ENCODE peak calls at places on chromosomes 4 and X, in four cellular contexts. One of them, this sample, is unnamed. For H3K36me3 and H3K9me1, the result is how much of the 10 kb centered on the place peaks cover.

GRCh38 chr4:46389301-46389761 is 597 bp downstream of the GABRA2 start:
- DNase-seq in IMR-90: no peak
- DNase-seq in K562: no peak
- DNase-seq in keratinocyte: no peak
- DNase-seq in this sample: no peak

GRCh38 chr4:93771640-93772411 is 56.7 kb upstream of the ATOH1 start:
- DNase-seq in IMR-90: no peak
- DNase-seq in K562: no peak
- DNase-seq in keratinocyte: no peak
- DNase-seq in this sample: no peak

GRCh38 chr4:37243722-37244582 is 591 bp upstream of the NWD2 start:
- DNase-seq in IMR-90: no peak
- DNase-seq in K562: no peak
- DNase-seq in keratinocyte: no peak
- DNase-seq in this sample: no peak

GRCh38 chr4:152540293-152540674 is 4.4 kb upstream of the FBXW7 start:
- DNase-seq in IMR-90: no peak
- DNase-seq in K562: peak
- DNase-seq in keratinocyte: no peak
- DNase-seq in this sample: no peak

GRCh38 chr4:151530230-151530629 is 121.3 kb downstream of the FHIP1A start:
- DNase-seq in IMR-90: no peak
- DNase-seq in K562: no peak
- DNase-seq in keratinocyte: no peak
- DNase-seq in this sample: no peak

GRCh38 chrX:9352683-9353430 is 112.0 kb upstream of the TBL1X start:
- DNase-seq in IMR-90: peak
- DNase-seq in K562: peak
- DNase-seq in keratinocyte: no peak
- DNase-seq in this sample: no peak

GRCh38 chr4:2941138-2942036 is 21.8 kb downstream of the NOP14 start:
- DNase-seq in IMR-90: no peak
- DNase-seq in K562: no peak
- DNase-seq in keratinocyte: no peak
- DNase-seq in this sample: no peak

GRCh38 chr4:5374577-5374976 is 323.3 kb downstream of the STK32B start:
- DNase-seq in IMR-90: peak
- DNase-seq in K562: no peak
- DNase-seq in keratinocyte: no peak
- DNase-seq in this sample: no peak

GRCh38 chr4:168528131-168528949 is 31.5 kb downstream of the PALLD start:
- DNase-seq in IMR-90: peak
- DNase-seq in K562: no peak
- DNase-seq in keratinocyte: no peak
- DNase-seq in this sample: no peak

GRCh38 chrX:86148024-86148511 is at the start of gene DACH2:
- DNase-seq in IMR-90: peak
- DNase-seq in K562: peak
- DNase-seq in keratinocyte: peak
- DNase-seq in this sample: peak

GRCh38 chrX:145002776-145003175 is 244.5 kb upstream of the SPANXN1 start:
- DNase-seq in IMR-90: no peak
- DNase-seq in K562: no peak
- DNase-seq in keratinocyte: no peak
- DNase-seq in this sample: no peak

GRCh38 chrX:49082472-49082871 is 2.8 kb upstream of the WDR45 start:
- DNase-seq in IMR-90: no peak
- DNase-seq in K562: no peak
- DNase-seq in keratinocyte: no peak
- DNase-seq in this sample: no peak

GRCh38 chrX:136209016-136209738 is 42.0 kb downstream of the MAP7D3 start:
- DNase-seq in IMR-90: peak
- DNase-seq in K562: peak
- DNase-seq in keratinocyte: no peak
- DNase-seq in this sample: peak

GRCh38 chr4:114729339-114729738 is 130.7 kb downstream of the UGT8 start:
- DNase-seq in IMR-90: no peak
- DNase-seq in K562: no peak
- DNase-seq in keratinocyte: no peak
- DNase-seq in this sample: no peak

GRCh38 chrX:18607966-18608365 is 63.9 kb downstream of the RS1 start:
- DNase-seq in IMR-90: peak
- DNase-seq in K562: no peak
- DNase-seq in keratinocyte: no peak
- DNase-seq in this sample: no peak

GRCh38 chrX:57204306-57204705 is 67.1 kb upstream of the SPIN2A start:
- DNase-seq in IMR-90: no peak
- DNase-seq in K562: no peak
- DNase-seq in keratinocyte: no peak
- DNase-seq in this sample: no peak

GRCh38 chr4:183430317-183430986 is 14.0 kb upstream of the CDKN2AIP start:
- DNase-seq in IMR-90: no peak
- DNase-seq in K562: no peak
- DNase-seq in keratinocyte: no peak
- DNase-seq in this sample: peak

GRCh38 chr4:155967098-155967497 is 13.4 kb upstream of the CTSO start:
- DNase-seq in IMR-90: peak
- DNase-seq in K562: no peak
- DNase-seq in keratinocyte: no peak
- DNase-seq in this sample: no peak

GRCh38 chrX:132271330-132271729 is 52.1 kb upstream of the RAP2C start:
- DNase-seq in IMR-90: no peak
- DNase-seq in K562: no peak
- DNase-seq in keratinocyte: peak
- DNase-seq in this sample: no peak

GRCh38 chrX:54045563-54046228 is 1.4 kb upstream of the PHF8 start:
- DNase-seq in IMR-90: no peak
- DNase-seq in K562: no peak
- DNase-seq in keratinocyte: no peak
- DNase-seq in this sample: no peak

GRCh38 chr4:168521736-168522135 is 24.9 kb downstream of the PALLD start:
- DNase-seq in IMR-90: no peak
- DNase-seq in K562: no peak
- DNase-seq in keratinocyte: no peak
- DNase-seq in this sample: no peak

GRCh38 chr4:157363366-157363765 is 142.8 kb downstream of the GRIA2 start:
- DNase-seq in IMR-90: no peak
- DNase-seq in K562: no peak
- DNase-seq in keratinocyte: no peak
- DNase-seq in this sample: no peak

GRCh38 chr4:28966982-28967381 is 1753.2 kb upstream of the PCDH7 start:
- DNase-seq in IMR-90: peak
- DNase-seq in K562: no peak
- DNase-seq in keratinocyte: no peak
- DNase-seq in this sample: no peak

GRCh38 chr4:156946508-156947197 is 24.9 kb downstream of the PDGFC start:
- DNase-seq in IMR-90: peak
- DNase-seq in K562: no peak
- DNase-seq in keratinocyte: peak
- DNase-seq in this sample: peak

GRCh38 chr4:139553751-139554670 is 2.0 kb downstream of the SETD7 start:
- DNase-seq in IMR-90: no peak
- DNase-seq in K562: no peak
- DNase-seq in keratinocyte: no peak
- DNase-seq in this sample: peak

GRCh38 chrX:40209951-40210617 is 112.3 kb upstream of the BCOR start:
- DNase-seq in IMR-90: peak
- DNase-seq in K562: no peak
- DNase-seq in keratinocyte: no peak
- DNase-seq in this sample: no peak

GRCh38 chr4:153950100-153950979 is 161.5 kb upstream of the SFRP2 start:
- DNase-seq in IMR-90: no peak
- DNase-seq in K562: peak
- DNase-seq in keratinocyte: no peak
- DNase-seq in this sample: no peak

GRCh38 chrX:154117566-154117965 is 20.0 kb upstream of the MECP2 start:
- DNase-seq in IMR-90: no peak
- DNase-seq in K562: no peak
- DNase-seq in keratinocyte: no peak
- DNase-seq in this sample: no peak

GRCh38 chr4:38138363-38138762 is 178.2 kb downstream of the PTTG2 start:
- DNase-seq in IMR-90: no peak
- DNase-seq in K562: no peak
- DNase-seq in keratinocyte: no peak
- DNase-seq in this sample: no peak

GRCh38 chr4:181830404-181831035 is 412.7 kb upstream of the TENM3 start:
- DNase-seq in IMR-90: peak
- DNase-seq in K562: no peak
- DNase-seq in keratinocyte: no peak
- DNase-seq in this sample: no peak

GRCh38 chr4:107148922-107149321 is 112.8 kb upstream of the DKK2 start:
- DNase-seq in IMR-90: no peak
- DNase-seq in K562: no peak
- DNase-seq in keratinocyte: no peak
- DNase-seq in this sample: no peak

DNA sequence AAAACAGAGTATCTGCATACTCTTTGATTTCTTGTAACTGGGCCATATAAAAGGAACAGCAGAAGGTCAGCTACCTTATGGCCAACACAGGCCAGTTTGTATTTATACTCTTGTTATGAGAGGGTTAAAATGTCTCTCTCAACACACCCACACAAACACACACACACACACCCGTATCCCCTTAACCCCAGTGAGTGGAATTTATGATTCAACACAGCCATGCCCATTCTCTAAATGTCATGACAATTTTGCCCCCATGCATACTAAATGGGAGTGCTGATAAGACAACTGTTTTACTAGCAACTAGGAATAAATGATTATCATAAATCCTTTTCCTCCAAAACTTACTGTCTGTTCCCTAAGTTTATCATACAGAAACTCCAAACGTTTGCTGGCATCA is 22.1 kb upstream of the SCD5 start:
- DNase-seq in IMR-90: no peak
- DNase-seq in K562: no peak
- DNase-seq in keratinocyte: no peak
- DNase-seq in this sample: no peak
- H3K36me3 ChIP-seq in IMR-90: half or more
- H3K36me3 ChIP-seq in K562: half or more
- H3K36me3 ChIP-seq in keratinocyte: under half
- H3K36me3 ChIP-seq in this sample: under half

GRCh38 chr4:89994176-89994873 is 99.7 kb downstream of the MMRN1 start:
- DNase-seq in IMR-90: no peak
- DNase-seq in K562: no peak
- DNase-seq in keratinocyte: no peak
- DNase-seq in this sample: no peak
- H3K9me1 ChIP-seq in IMR-90: under half
- H3K9me1 ChIP-seq in K562: under half
- H3K9me1 ChIP-seq in keratinocyte: under half
- H3K9me1 ChIP-seq in this sample: under half

GRCh38 chr4:73212982-73213730 is 45.4 kb downstream of the ANKRD17 start:
- DNase-seq in IMR-90: no peak
- DNase-seq in K562: no peak
- DNase-seq in keratinocyte: no peak
- DNase-seq in this sample: no peak

GRCh38 chr4:73211968-73212367 is 46.6 kb downstream of the ANKRD17 start:
- DNase-seq in IMR-90: no peak
- DNase-seq in K562: no peak
- DNase-seq in keratinocyte: no peak
- DNase-seq in this sample: no peak

GRCh38 chr4:73208376-73208775 is 50.2 kb downstream of the ANKRD17 start:
- DNase-seq in IMR-90: peak
- DNase-seq in K562: no peak
- DNase-seq in keratinocyte: no peak
- DNase-seq in this sample: no peak

GRCh38 chr4:73213917-73214663 is 44.5 kb downstream of the ANKRD17 start:
- DNase-seq in IMR-90: peak
- DNase-seq in K562: no peak
- DNase-seq in keratinocyte: no peak
- DNase-seq in this sample: peak
- H3K36me3 ChIP-seq in IMR-90: under half
- H3K36me3 ChIP-seq in K562: half or more
- H3K36me3 ChIP-seq in keratinocyte: under half
- H3K36me3 ChIP-seq in this sample: under half

GRCh38 chr4:47830263-47831025 is 7.4 kb downstream of the CORIN start:
- DNase-seq in IMR-90: peak
- DNase-seq in K562: no peak
- DNase-seq in keratinocyte: no peak
- DNase-seq in this sample: no peak
- H3K9me1 ChIP-seq in IMR-90: under half
- H3K9me1 ChIP-seq in K562: under half
- H3K9me1 ChIP-seq in keratinocyte: under half
- H3K9me1 ChIP-seq in this sample: under half

DNA sequence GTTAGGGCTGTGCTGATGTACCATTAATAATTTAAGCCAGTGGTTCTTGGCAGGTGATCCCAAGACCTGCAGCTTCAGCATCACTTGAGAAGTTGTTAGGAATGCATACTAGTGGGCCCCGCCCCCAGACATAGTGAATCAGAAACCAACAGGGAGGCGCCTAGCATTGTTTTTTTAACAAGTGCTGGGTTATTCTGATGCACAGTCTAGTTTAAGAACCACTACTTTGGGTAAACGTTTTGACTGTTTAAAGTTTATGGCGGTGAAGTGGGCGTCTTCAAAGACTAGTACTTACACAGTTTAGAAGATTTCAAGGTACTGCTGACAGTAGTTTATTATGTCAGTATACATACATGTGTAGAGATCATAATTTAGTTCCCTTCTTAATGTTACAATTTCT is 23.6 kb downstream of the FAM199X start:
- DNase-seq in IMR-90: no peak
- DNase-seq in K562: no peak
- DNase-seq in keratinocyte: no peak
- DNase-seq in this sample: no peak
- H3K36me3 ChIP-seq in IMR-90: under half
- H3K36me3 ChIP-seq in K562: half or more
- H3K36me3 ChIP-seq in keratinocyte: under half
- H3K36me3 ChIP-seq in this sample: under half